ENCODE peak calls at places on chromosomes 16 and 17, in six cellular contexts. V is GM12892, B is K562, I is H1, W is HepG2, E is GM12878. F is an unnamed sample.
A peak's percentile ranks its signal among the peaks of the same experiment; 100 is the strongest.

GRCh38 chr17:17929655-17930380 is 42.4 kb downstream of the TOM1L2 start:
- DNase-seq in E (no peak), I (no peak), W (no peak), V (no peak), B (no peak), F (no peak)

GRCh38 chr17:48554412-48555090 is 9.6 kb upstream of the HOXB2 start:
- DNase-seq in B (no peak), I (no peak), W (no peak), V (no peak), E (no peak), F (no peak)

GRCh38 chr17:78723001-78723796 is 58.9 kb downstream of the CYTH1 start:
- DNase-seq in B (no peak), W (no peak), E (no peak), I (peak; percentile 83), V (no peak), F (no peak)

GRCh38 chr17:57873261-57874057 is 23.6 kb upstream of the MRPS23 start:
- DNase-seq in E (no peak), V (no peak), W (no peak), I (no peak), B (no peak), F (no peak)

GRCh38 chr16:17951273-17951845 is 385.2 kb downstream of the NPIPA8 start:
- DNase-seq in E (no peak), V (no peak), W (no peak), I (no peak), B (no peak), F (no peak)

GRCh38 chr17:72726936-72727335 is 365.6 kb downstream of the SLC39A11 start:
- DNase-seq in I (no peak), V (peak; percentile 35), E (peak; percentile 61), B (no peak), W (no peak), F (peak; percentile 47)

GRCh38 chr16:8931864-8932263 is 31.8 kb downstream of the USP7 start:
- DNase-seq in I (peak; percentile 82), E (no peak), W (peak; percentile 48), B (peak; percentile 55), V (no peak), F (no peak)

GRCh38 chr17:74473294-74473693 is 6.9 kb downstream of the CD300A start:
- DNase-seq in B (no peak), E (no peak), V (no peak), I (no peak), W (no peak), F (no peak)

GRCh38 chr17:77634710-77635109 is 323.8 kb upstream of the TNRC6C start:
- DNase-seq in E (peak; percentile 8), B (no peak), I (no peak), W (no peak), V (peak; percentile 44), F (peak; percentile 44)

GRCh38 chr17:50051082-50051576 is 4.8 kb upstream of the ITGA3 start:
- DNase-seq in E (no peak), I (no peak), V (no peak), B (peak; percentile 52), W (no peak), F (no peak)

GRCh38 chr16:82108774-82109173 is 61.2 kb downstream of the MPHOSPH6 start:
- DNase-seq in B (no peak), E (no peak), V (no peak), W (no peak), I (no peak), F (no peak)

GRCh38 chr17:416293-417206 is 63.9 kb upstream of the RPH3AL start:
- DNase-seq in I (no peak), W (no peak), E (peak; percentile 85), V (no peak), B (no peak), F (no peak)

GRCh38 chr17:32491371-32492280 is 4.8 kb downstream of the CDK5R1 start:
- DNase-seq in W (no peak), I (no peak), E (no peak), V (no peak), B (peak; percentile 33), F (no peak)

GRCh38 chr17:1649844-1650409 is at the start of gene RILP:
- DNase-seq in E (no peak), I (peak; percentile 70), B (peak; percentile 77), W (peak; percentile 89), V (peak; percentile 41), F (no peak)

GRCh38 chr17:6306820-6307219 is 128.1 kb downstream of the AIPL1 start:
- DNase-seq in I (no peak), E (no peak), V (no peak), W (no peak), B (no peak), F (no peak)

GRCh38 chr17:45844695-45845375 is at the start of gene SPPL2C:
- DNase-seq in W (no peak), V (no peak), I (no peak), B (no peak), E (no peak), F (no peak)

GRCh38 chr17:37194208-37194607 is 181.6 kb upstream of the C17orf78 start:
- DNase-seq in V (no peak), I (no peak), B (no peak), E (no peak), W (no peak), F (no peak)

GRCh38 chr17:21243516-21244303 is 9.5 kb downstream of the NATD1 start:
- DNase-seq in B (no peak), V (no peak), E (no peak), W (no peak), I (no peak), F (no peak)

GRCh38 chr16:81778861-81779539 is at the start of gene PLCG2:
- DNase-seq in W (no peak), I (peak; percentile 87), B (peak; percentile 97), V (peak; percentile 82), E (no peak), F (peak; percentile 82)

GRCh38 chr17:73710095-73710592 is 65.9 kb upstream of the SDK2 start:
- DNase-seq in B (peak; percentile 79), I (peak; percentile 93), W (peak; percentile 54), V (peak; percentile 52), E (peak; percentile 5), F (peak; percentile 55)

GRCh38 chr16:52466998-52467397 is 79.9 kb downstream of the TOX3 start:
- DNase-seq in E (no peak), B (no peak), V (no peak), W (no peak), I (no peak), F (no peak)

DNA sequence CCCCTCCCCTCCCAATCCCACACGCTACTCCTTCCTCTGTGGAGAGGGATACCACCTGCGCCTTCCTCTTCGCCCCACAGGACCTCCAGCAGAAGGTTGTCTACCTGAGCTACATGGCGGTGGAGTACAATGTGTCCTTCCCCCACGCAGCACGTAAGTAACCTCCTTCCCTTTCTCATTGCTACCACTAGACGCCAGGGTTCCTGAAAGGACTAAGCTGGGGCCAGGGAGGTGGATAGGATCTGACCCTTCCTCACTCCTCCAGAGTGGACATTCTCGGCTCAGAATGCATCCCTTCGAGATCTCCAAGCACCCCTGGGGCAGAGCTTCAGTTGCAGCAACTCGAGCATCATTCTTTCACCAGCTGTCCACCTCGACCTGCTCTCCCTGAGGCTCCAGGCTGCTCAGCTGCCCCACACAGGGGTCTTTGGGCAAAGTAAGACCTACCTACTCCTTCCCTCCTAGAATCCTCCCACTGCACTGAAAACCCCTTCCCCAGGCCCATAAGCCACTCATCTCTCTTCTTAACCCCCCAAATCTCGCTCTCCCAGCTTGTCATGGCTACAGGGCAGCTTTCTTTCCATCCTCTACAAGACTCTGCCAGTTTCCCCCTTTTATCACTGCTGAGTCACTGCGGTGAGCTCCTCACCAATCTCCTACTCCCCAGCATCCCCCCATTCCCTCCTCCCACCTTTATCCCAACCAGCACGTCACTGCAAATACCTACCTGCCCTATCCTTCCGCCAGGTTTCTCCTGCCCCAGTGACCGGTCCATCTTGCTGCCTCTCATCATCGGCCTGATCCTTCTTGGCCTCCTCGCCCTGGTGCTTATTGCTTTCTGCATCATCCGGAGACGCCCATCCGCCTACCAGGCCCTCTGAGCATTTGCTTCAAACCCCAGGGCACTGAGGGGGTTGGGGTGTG is 1.5 kb downstream of the CD68 start:
- DNase-seq in W (no peak), E (no peak), V (no peak), B (no peak), I (peak; percentile 48), F (no peak)
- TF ChIP-seq POLR2A in W (no peak), E (no peak), V (no peak), B (no peak), I (no peak), F (peak; percentile 51)

DNA sequence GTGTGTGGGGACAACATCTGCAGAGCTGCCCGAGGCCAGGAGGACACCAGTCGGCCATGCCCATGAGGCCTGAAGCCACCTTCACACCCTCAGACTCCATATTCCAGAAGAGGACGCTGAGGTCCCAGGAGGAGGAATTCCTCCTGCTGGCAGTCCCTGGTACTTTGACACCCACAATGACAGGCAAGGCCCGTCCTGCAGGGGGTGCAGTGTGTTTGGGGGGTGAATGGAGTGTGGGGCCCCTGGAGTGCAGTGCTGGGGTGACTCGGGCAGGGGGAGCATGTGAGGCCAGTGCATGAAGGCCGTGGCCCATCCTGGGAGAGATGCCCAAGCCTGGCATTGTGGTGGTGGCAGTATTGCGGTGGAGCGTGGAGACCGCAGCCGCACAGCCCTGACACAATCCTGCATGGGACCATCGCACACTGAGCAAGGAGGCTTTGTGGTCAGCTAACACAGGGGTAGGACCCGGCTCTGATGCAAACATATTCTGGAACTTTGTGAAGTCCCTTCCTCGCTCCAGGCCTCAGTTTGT is 52.2 kb downstream of the ZDHHC7 start:
- DNase-seq in V (no peak), E (no peak), W (peak; percentile 58), B (peak; percentile 84), I (no peak), F (no peak)
- TF ChIP-seq TAF1 in V (no peak), E (no peak), W (no peak), B (no peak), I (no peak), F (no peak)

GRCh38 chr17:67076290-67076689 is 31.9 kb downstream of the CACNG1 start:
- DNase-seq in B (no peak), I (no peak), E (no peak), W (peak; percentile 73), V (no peak), F (no peak)
- TF ChIP-seq POLR2A in B (no peak), I (no peak), E (no peak), W (no peak), V (no peak), F (no peak)

DNA sequence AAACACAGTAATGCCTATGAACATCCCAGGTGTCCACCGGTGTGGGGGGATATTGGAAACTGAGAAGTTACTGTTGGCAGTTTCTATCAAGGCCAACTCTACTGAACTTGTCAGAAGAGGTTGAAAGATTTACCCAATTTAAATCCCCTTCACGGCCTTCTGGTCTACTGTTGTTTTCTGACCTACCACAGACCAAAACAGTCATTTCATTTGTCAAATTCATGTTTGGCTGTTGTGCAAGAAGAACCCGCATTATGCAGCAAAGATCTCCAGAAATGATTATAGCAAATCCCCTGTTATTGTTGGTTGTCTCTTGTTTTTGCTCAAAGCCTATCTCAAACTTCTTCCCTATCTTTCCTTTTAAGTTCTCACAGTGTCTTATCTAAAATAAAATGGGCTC is 73.1 kb upstream of the MAF start:
- DNase-seq in B (no peak), W (no peak), E (no peak), I (no peak), V (no peak), F (no peak)
- TF ChIP-seq TAF1 in B (no peak), W (no peak), E (no peak), I (no peak), V (no peak), F (no peak)